ENCODE peak calls at places on chromosome 4, in five cellular contexts. R, U, N, G and S are unnamed samples.

GRCh38 chr4:110119347-110119746 is 79.1 kb downstream of the ELOVL6 start:
- DNase-seq in R (no peak), U (no peak), N (no peak), G (no peak), S (no peak)

GRCh38 chr4:156137971-156138581 is 184.4 kb upstream of the CTSO start:
- DNase-seq in R (no peak), U (no peak), N (no peak), G (no peak), S (no peak)

GRCh38 chr4:44149242-44149641 is 299.4 kb downstream of the KCTD8 start:
- DNase-seq in R (no peak), U (no peak), N (no peak), G (no peak), S (no peak)

GRCh38 chr4:139922625-139923024 is 231.4 kb downstream of the MAML3 start:
- DNase-seq in R (no peak), U (no peak), N (no peak), G (peak; percentile 43), S (no peak)

GRCh38 chr4:101724093-101724492 is 66.4 kb upstream of the BANK1 start:
- DNase-seq in R (no peak), U (no peak), N (no peak), G (no peak), S (no peak)

GRCh38 chr4:5760936-5761480 is 50.0 kb downstream of the EVC start:
- DNase-seq in R (no peak), U (no peak), N (no peak), G (no peak), S (no peak)

GRCh38 chr4:44632089-44632488 is 19.3 kb downstream of the YIPF7 start:
- DNase-seq in R (no peak), U (no peak), N (no peak), G (no peak), S (no peak)

GRCh38 chr4:128220286-128221235 is 67.1 kb downstream of the PGRMC2 start:
- DNase-seq in R (peak; percentile 47), U (peak; percentile 15), N (no peak), G (peak; percentile 87), S (no peak)

GRCh38 chr4:91824773-91825172 is 479.0 kb upstream of the GRID2 start:
- DNase-seq in R (no peak), U (no peak), N (no peak), G (no peak), S (no peak)

GRCh38 chr4:15005474-15006115 is 3.3 kb downstream of the CPEB2 start:
- DNase-seq in R (no peak), U (no peak), N (no peak), G (no peak), S (no peak)

GRCh38 chr4:74934016-74934821 is 1.3 kb downstream of the PARM1 start:
- DNase-seq in R (no peak), U (peak; percentile 44), N (no peak), G (peak; percentile 9), S (peak; percentile 42)

GRCh38 chr4:71518283-71518989 is 179.6 kb downstream of the SLC4A4 start:
- DNase-seq in R (no peak), U (no peak), N (no peak), G (no peak), S (no peak)

GRCh38 chr4:146165840-146166239 is 9.7 kb upstream of the LSM6 start:
- DNase-seq in R (peak; percentile 58), U (no peak), N (no peak), G (peak; percentile 88), S (no peak)

GRCh38 chr4:70688795-70689231 is 481 bp downstream of the UTP3 start:
- DNase-seq in R (no peak), U (no peak), N (no peak), G (no peak), S (no peak)

GRCh38 chr4:110620352-110621327 is 2.2 kb downstream of the PITX2 start:
- DNase-seq in R (peak; percentile 29), U (peak; percentile 45), N (no peak), G (peak; percentile 11), S (peak; percentile 13)

GRCh38 chr4:147566762-147567161 is 50.4 kb upstream of the TMEM184C start:
- DNase-seq in R (no peak), U (no peak), N (no peak), G (no peak), S (no peak)

GRCh38 chr4:166042510-166043055 is 169.5 kb downstream of the TLL1 start:
- DNase-seq in R (no peak), U (no peak), N (no peak), G (no peak), S (peak; percentile 2)

GRCh38 chr4:23084559-23085248 is 392.0 kb downstream of the GBA3 start:
- DNase-seq in R (peak; percentile 1), U (peak; percentile 11), N (no peak), G (peak; percentile 42), S (no peak)

GRCh38 chr4:28565434-28565833 is 1704.8 kb downstream of the STIM2 start:
- DNase-seq in R (no peak), U (no peak), N (no peak), G (no peak), S (no peak)

GRCh38 chr4:88908003-88908402 is 149.0 kb downstream of the FAM13A start:
- DNase-seq in R (no peak), U (no peak), N (no peak), G (peak; percentile 33), S (no peak)

GRCh38 chr4:41600243-41600642 is 62.3 kb downstream of the LIMCH1 start:
- DNase-seq in R (no peak), U (no peak), N (no peak), G (peak; percentile 81), S (no peak)

GRCh38 chr4:5124876-5125275 is 73.6 kb downstream of the STK32B start:
- DNase-seq in R (no peak), U (no peak), N (no peak), G (no peak), S (peak; percentile 59)

GRCh38 chr4:41745292-41746024 is 3.1 kb downstream of the PHOX2B start:
- DNase-seq in R (no peak), U (peak; percentile 51), N (no peak), G (no peak), S (peak; percentile 11)